ENCODE peak calls at places on chromosome 5, in five cellular contexts. One of them, this sample, is unnamed.

GRCh38 chr5:76610196-76610595 is 13.0 kb downstream of the F2RL2 start:
- DNase-seq in SK-N-SH: no peak
- DNase-seq in H1: no peak
- DNase-seq in HCT116: no peak
- DNase-seq in GM12878: no peak
- DNase-seq in this sample: no peak

GRCh38 chr5:158590936-158591863 is 508.5 kb downstream of the EBF1 start:
- DNase-seq in SK-N-SH: peak
- DNase-seq in H1: peak
- DNase-seq in HCT116: no peak
- DNase-seq in GM12878: no peak
- DNase-seq in this sample: no peak

GRCh38 chr5:91266184-91266705 is 116.9 kb downstream of the ARRDC3 start:
- DNase-seq in SK-N-SH: peak
- DNase-seq in H1: no peak
- DNase-seq in HCT116: peak
- DNase-seq in GM12878: no peak
- DNase-seq in this sample: no peak

GRCh38 chr5:67047180-67047579 is 149.4 kb downstream of the CD180 start:
- DNase-seq in SK-N-SH: peak
- DNase-seq in H1: no peak
- DNase-seq in HCT116: no peak
- DNase-seq in GM12878: no peak
- DNase-seq in this sample: no peak

GRCh38 chr5:78405820-78406750 is 45.7 kb downstream of the SCAMP1 start:
- DNase-seq in SK-N-SH: no peak
- DNase-seq in H1: no peak
- DNase-seq in HCT116: no peak
- DNase-seq in GM12878: peak
- DNase-seq in this sample: no peak

GRCh38 chr5:58016892-58017291 is 443.0 kb downstream of the PLK2 start:
- DNase-seq in SK-N-SH: no peak
- DNase-seq in H1: no peak
- DNase-seq in HCT116: no peak
- DNase-seq in GM12878: no peak
- DNase-seq in this sample: no peak

GRCh38 chr5:94849821-94850736 is 231.6 kb downstream of the SLF1 start:
- DNase-seq in SK-N-SH: peak
- DNase-seq in H1: no peak
- DNase-seq in HCT116: peak
- DNase-seq in GM12878: peak
- DNase-seq in this sample: peak

GRCh38 chr5:95178046-95178651 is 106.7 kb downstream of the MCTP1 start:
- DNase-seq in SK-N-SH: no peak
- DNase-seq in H1: peak
- DNase-seq in HCT116: peak
- DNase-seq in GM12878: peak
- DNase-seq in this sample: no peak

GRCh38 chr5:141928051-141928450 is 4.4 kb downstream of the DELE1 start:
- DNase-seq in SK-N-SH: no peak
- DNase-seq in H1: no peak
- DNase-seq in HCT116: no peak
- DNase-seq in GM12878: no peak
- DNase-seq in this sample: no peak

GRCh38 chr5:76850543-76851140 is 828 bp downstream of the S100Z start:
- DNase-seq in SK-N-SH: no peak
- DNase-seq in H1: no peak
- DNase-seq in HCT116: no peak
- DNase-seq in GM12878: no peak
- DNase-seq in this sample: no peak

GRCh38 chr5:114416254-114416653 is 54.4 kb downstream of the KCNN2 start:
- DNase-seq in SK-N-SH: no peak
- DNase-seq in H1: no peak
- DNase-seq in HCT116: no peak
- DNase-seq in GM12878: no peak
- DNase-seq in this sample: no peak

GRCh38 chr5:91018185-91018584 is 364.9 kb downstream of the ARRDC3 start:
- DNase-seq in SK-N-SH: no peak
- DNase-seq in H1: no peak
- DNase-seq in HCT116: no peak
- DNase-seq in GM12878: no peak
- DNase-seq in this sample: no peak

GRCh38 chr5:54761213-54761701 is 224.1 kb downstream of the ESM1 start:
- DNase-seq in SK-N-SH: no peak
- DNase-seq in H1: no peak
- DNase-seq in HCT116: no peak
- DNase-seq in GM12878: no peak
- DNase-seq in this sample: no peak

GRCh38 chr5:31196309-31196708 is 2.8 kb downstream of the CDH6 start:
- DNase-seq in SK-N-SH: no peak
- DNase-seq in H1: no peak
- DNase-seq in HCT116: no peak
- DNase-seq in GM12878: no peak
- DNase-seq in this sample: no peak

GRCh38 chr5:124343451-124343867 is 403.0 kb downstream of the ZNF608 start:
- DNase-seq in SK-N-SH: no peak
- DNase-seq in H1: no peak
- DNase-seq in HCT116: no peak
- DNase-seq in GM12878: no peak
- DNase-seq in this sample: no peak

GRCh38 chr5:98205691-98206461 is 567.6 kb upstream of the RGMB start:
- DNase-seq in SK-N-SH: no peak
- DNase-seq in H1: no peak
- DNase-seq in HCT116: no peak
- DNase-seq in GM12878: no peak
- DNase-seq in this sample: no peak

GRCh38 chr5:126044111-126044668 is 379.0 kb upstream of the GRAMD2B start:
- DNase-seq in SK-N-SH: peak
- DNase-seq in H1: no peak
- DNase-seq in HCT116: no peak
- DNase-seq in GM12878: no peak
- DNase-seq in this sample: no peak

GRCh38 chr5:52769061-52769460 is 18.7 kb upstream of the ITGA1 start:
- DNase-seq in SK-N-SH: no peak
- DNase-seq in H1: no peak
- DNase-seq in HCT116: no peak
- DNase-seq in GM12878: no peak
- DNase-seq in this sample: no peak

GRCh38 chr5:172637122-172637580 is 3.9 kb upstream of the NEURL1B start:
- DNase-seq in SK-N-SH: no peak
- DNase-seq in H1: no peak
- DNase-seq in HCT116: no peak
- DNase-seq in GM12878: no peak
- DNase-seq in this sample: peak

GRCh38 chr5:161314033-161314432 is 232.5 kb downstream of the GABRB2 start:
- DNase-seq in SK-N-SH: no peak
- DNase-seq in H1: no peak
- DNase-seq in HCT116: no peak
- DNase-seq in GM12878: no peak
- DNase-seq in this sample: no peak
- TF ChIP-seq JUND in SK-N-SH: no peak
- TF ChIP-seq JUND in H1: no peak
- TF ChIP-seq JUND in HCT116: no peak
- TF ChIP-seq JUND in GM12878: no peak
- TF ChIP-seq JUND in this sample: no peak

GRCh38 chr5:73637565-73637964 is 11.6 kb downstream of the ARHGEF28 start:
- DNase-seq in SK-N-SH: no peak
- DNase-seq in H1: no peak
- DNase-seq in HCT116: no peak
- DNase-seq in GM12878: no peak
- DNase-seq in this sample: no peak
- TF ChIP-seq JUND in SK-N-SH: no peak
- TF ChIP-seq JUND in H1: no peak
- TF ChIP-seq JUND in HCT116: no peak
- TF ChIP-seq JUND in GM12878: no peak
- TF ChIP-seq JUND in this sample: no peak

GRCh38 chr5:763397-763796 is 21.1 kb downstream of the ZDHHC11B start:
- DNase-seq in SK-N-SH: peak
- DNase-seq in H1: no peak
- DNase-seq in HCT116: no peak
- DNase-seq in GM12878: no peak
- DNase-seq in this sample: no peak

GRCh38 chr5:761854-762685 is 22.5 kb downstream of the ZDHHC11B start:
- DNase-seq in SK-N-SH: peak
- DNase-seq in H1: no peak
- DNase-seq in HCT116: no peak
- DNase-seq in GM12878: no peak
- DNase-seq in this sample: no peak

GRCh38 chr5:763998-764781 is 20.3 kb downstream of the ZDHHC11B start:
- DNase-seq in SK-N-SH: peak
- DNase-seq in H1: no peak
- DNase-seq in HCT116: no peak
- DNase-seq in GM12878: no peak
- DNase-seq in this sample: no peak

GRCh38 chr5:766666-767431 is 17.7 kb downstream of the ZDHHC11B start:
- DNase-seq in SK-N-SH: peak
- DNase-seq in H1: peak
- DNase-seq in HCT116: no peak
- DNase-seq in GM12878: no peak
- DNase-seq in this sample: peak

GRCh38 chr5:765948-766631 is 18.4 kb downstream of the ZDHHC11B start:
- DNase-seq in SK-N-SH: peak
- DNase-seq in H1: no peak
- DNase-seq in HCT116: no peak
- DNase-seq in GM12878: no peak
- DNase-seq in this sample: no peak
- TF ChIP-seq JUND in SK-N-SH: no peak
- TF ChIP-seq JUND in H1: no peak
- TF ChIP-seq JUND in HCT116: no peak
- TF ChIP-seq JUND in GM12878: no peak
- TF ChIP-seq JUND in this sample: no peak

DNA sequence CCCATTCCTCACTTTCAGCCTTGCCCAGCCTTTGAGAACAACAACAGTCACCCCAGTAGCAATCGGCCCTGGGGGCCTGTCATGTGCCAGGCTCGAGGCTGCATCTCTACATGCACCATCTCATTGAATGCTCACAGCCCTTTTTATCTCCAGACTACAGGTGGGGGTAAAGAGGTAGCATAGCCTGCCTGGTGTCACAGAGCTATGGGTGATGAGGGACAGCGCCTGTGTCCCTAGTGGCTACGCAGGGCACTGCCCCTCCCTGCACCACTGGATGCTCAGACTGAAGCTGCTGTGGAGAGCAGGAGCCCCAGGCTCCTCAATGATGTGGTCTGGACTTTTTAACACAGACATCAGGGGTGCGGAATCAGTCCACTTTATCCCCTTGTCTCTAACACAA is 2.8 kb downstream of the CAMK2A start:
- DNase-seq in SK-N-SH: peak
- DNase-seq in H1: peak
- DNase-seq in HCT116: peak
- DNase-seq in GM12878: no peak
- DNase-seq in this sample: peak
- TF ChIP-seq JUND in SK-N-SH: no peak
- TF ChIP-seq JUND in H1: no peak
- TF ChIP-seq JUND in HCT116: no peak
- TF ChIP-seq JUND in GM12878: no peak
- TF ChIP-seq JUND in this sample: no peak

GRCh38 chr5:9440517-9440916 is 105.4 kb downstream of the SEMA5A start:
- DNase-seq in SK-N-SH: no peak
- DNase-seq in H1: no peak
- DNase-seq in HCT116: no peak
- DNase-seq in GM12878: no peak
- DNase-seq in this sample: no peak
- TF ChIP-seq JUND in SK-N-SH: peak
- TF ChIP-seq JUND in H1: no peak
- TF ChIP-seq JUND in HCT116: no peak
- TF ChIP-seq JUND in GM12878: no peak
- TF ChIP-seq JUND in this sample: no peak

GRCh38 chr5:178432421-178433272 is 157.5 kb downstream of the COL23A1 start:
- DNase-seq in SK-N-SH: no peak
- DNase-seq in H1: no peak
- DNase-seq in HCT116: no peak
- DNase-seq in GM12878: no peak
- DNase-seq in this sample: no peak

GRCh38 chr5:178433273-178433775 is 156.9 kb downstream of the COL23A1 start:
- DNase-seq in SK-N-SH: no peak
- DNase-seq in H1: peak
- DNase-seq in HCT116: no peak
- DNase-seq in GM12878: no peak
- DNase-seq in this sample: no peak

GRCh38 chr5:178435321-178436238 is 154.6 kb downstream of the COL23A1 start:
- DNase-seq in SK-N-SH: no peak
- DNase-seq in H1: peak
- DNase-seq in HCT116: no peak
- DNase-seq in GM12878: no peak
- DNase-seq in this sample: no peak

GRCh38 chr5:178434851-178435250 is 155.3 kb downstream of the COL23A1 start:
- DNase-seq in SK-N-SH: peak
- DNase-seq in H1: no peak
- DNase-seq in HCT116: no peak
- DNase-seq in GM12878: no peak
- DNase-seq in this sample: no peak

DNA sequence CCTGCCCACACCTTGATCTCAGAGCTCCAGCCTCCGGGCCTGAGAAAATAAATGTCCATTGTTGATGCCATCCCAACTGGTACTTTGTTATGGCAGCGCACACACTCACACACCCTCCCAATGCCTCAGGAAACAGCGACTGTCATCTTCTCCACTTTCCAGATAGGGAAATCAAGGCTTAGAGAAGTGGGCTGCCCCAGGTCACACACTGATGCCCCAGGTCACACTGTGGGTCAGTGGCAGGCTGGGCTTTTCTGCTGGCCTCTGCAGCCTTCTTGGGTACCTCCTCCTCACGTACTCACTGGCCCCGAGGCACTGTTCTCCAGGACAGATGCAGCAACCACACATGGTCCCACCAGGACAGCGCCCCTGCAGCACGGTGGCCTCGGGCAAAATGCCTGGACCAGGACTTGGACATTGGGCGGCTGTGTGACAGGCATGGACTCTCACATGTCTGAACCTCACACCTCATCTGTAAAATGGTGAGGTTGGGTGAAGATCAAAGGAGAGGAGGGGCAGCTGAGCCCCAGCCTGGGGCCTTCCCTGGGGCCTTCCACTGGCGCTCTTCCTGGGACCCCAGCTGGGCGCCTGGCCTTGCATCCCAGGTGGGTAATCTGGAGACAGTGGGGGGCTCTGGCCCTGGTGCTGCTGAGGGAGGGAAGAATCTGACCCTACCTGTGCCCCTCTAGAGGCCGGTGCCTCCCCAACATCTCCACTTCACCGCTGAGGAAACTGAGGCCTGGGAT is 156.0 kb downstream of the COL23A1 start:
- DNase-seq in SK-N-SH: no peak
- DNase-seq in H1: peak
- DNase-seq in HCT116: no peak
- DNase-seq in GM12878: no peak
- DNase-seq in this sample: no peak
- TF ChIP-seq JUND in SK-N-SH: no peak
- TF ChIP-seq JUND in H1: no peak
- TF ChIP-seq JUND in HCT116: no peak
- TF ChIP-seq JUND in GM12878: no peak
- TF ChIP-seq JUND in this sample: no peak

This sample was measured in T47D.